ENCODE peak calls at places on chromosomes 16 and 17, in seven cellular contexts. X, R, H, W, P, C and E are unnamed samples.

GRCh38 chr16:4293822-4294457 is 21.1 kb upstream of the TFAP4 start:
- DNase-seq in X (peak; percentile 72), R (no peak), H (peak; percentile 68), W (peak; percentile 63), P (peak; percentile 79), C (peak; percentile 79), E (peak; percentile 81)

GRCh38 chr16:70496513-70496912 is 26.8 kb downstream of the COG4 start:
- DNase-seq in X (no peak), R (no peak), H (no peak), W (no peak), P (no peak), C (no peak), E (no peak)

GRCh38 chr16:57277586-57277985 is 6.9 kb downstream of the PLLP start:
- DNase-seq in X (no peak), R (peak; percentile 90), H (peak; percentile 27), W (no peak), P (peak; percentile 45), C (peak; percentile 78), E (peak; percentile 83)

GRCh38 chr16:55444754-55445485 is 34.1 kb upstream of the MMP2 start:
- DNase-seq in X (no peak), R (no peak), H (no peak), W (no peak), P (no peak), C (no peak), E (no peak)

GRCh38 chr17:15947331-15947730 is 2.4 kb downstream of the ADORA2B start:
- DNase-seq in X (no peak), R (no peak), H (no peak), W (no peak), P (peak; percentile 45), C (peak; percentile 21), E (no peak)

GRCh38 chr17:12078791-12079190 is 58.1 kb downstream of the MAP2K4 start:
- DNase-seq in X (no peak), R (no peak), H (no peak), W (no peak), P (peak; percentile 68), C (peak; percentile 69), E (peak; percentile 87)

GRCh38 chr16:86215979-86216585 is 294.2 kb upstream of the FOXF1 start:
- DNase-seq in X (peak; percentile 30), R (no peak), H (no peak), W (no peak), P (no peak), C (no peak), E (no peak)

GRCh38 chr17:36608794-36609497 is 7.6 kb downstream of the MRM1 start:
- DNase-seq in X (no peak), R (no peak), H (peak; percentile 55), W (peak; percentile 22), P (peak; percentile 79), C (peak; percentile 65), E (peak; percentile 38)

GRCh38 chr17:17512866-17513265 is 16.7 kb upstream of the RASD1 start:
- DNase-seq in X (no peak), R (no peak), H (no peak), W (no peak), P (no peak), C (no peak), E (no peak)

GRCh38 chr16:46836521-46837292 is 5.7 kb upstream of the C16orf87 start:
- DNase-seq in X (no peak), R (no peak), H (no peak), W (no peak), P (no peak), C (no peak), E (no peak)

GRCh38 chr17:21218101-21218500 is 4.1 kb upstream of the TMEM11 start:
- DNase-seq in X (no peak), R (no peak), H (peak; percentile 21), W (no peak), P (peak; percentile 26), C (no peak), E (no peak)

GRCh38 chr16:30535106-30535776 is 583 bp upstream of the ZNF747 start:
- DNase-seq in X (peak; percentile 47), R (peak; percentile 69), H (no peak), W (no peak), P (no peak), C (no peak), E (no peak)

GRCh38 chr16:30656974-30657865 is 1.0 kb upstream of the FBRS start:
- DNase-seq in X (no peak), R (no peak), H (no peak), W (no peak), P (no peak), C (no peak), E (no peak)

GRCh38 chr17:17182601-17183136 is 23.5 kb downstream of the PLD6 start:
- DNase-seq in X (no peak), R (no peak), H (no peak), W (no peak), P (no peak), C (no peak), E (no peak)

GRCh38 chr16:20309786-20310185 is 17.5 kb downstream of the GP2 start:
- DNase-seq in X (no peak), R (no peak), H (no peak), W (no peak), P (no peak), C (no peak), E (no peak)

GRCh38 chr17:69945698-69946185 is 129.3 kb upstream of the KCNJ16 start:
- DNase-seq in X (no peak), R (no peak), H (no peak), W (no peak), P (no peak), C (peak; percentile 72), E (peak; percentile 55)

GRCh38 chr17:79038545-79039135 is 14.7 kb downstream of the C1QTNF1 start:
- DNase-seq in X (no peak), R (no peak), H (no peak), W (no peak), P (peak; percentile 100), C (peak; percentile 99), E (peak; percentile 89)

GRCh38 chr17:7548585-7549400 is at the start of gene TNFSF12:
- DNase-seq in X (no peak), R (peak; percentile 54), H (peak; percentile 89), W (peak; percentile 36), P (no peak), C (peak; percentile 28), E (no peak)

GRCh38 chr17:15479697-15480096 is 12.3 kb upstream of the CDRT4 start:
- DNase-seq in X (no peak), R (no peak), H (no peak), W (no peak), P (peak; percentile 60), C (peak; percentile 41), E (peak; percentile 69)

GRCh38 chr17:74417178-74418045 is 14.5 kb upstream of the GPRC5C start:
- DNase-seq in X (no peak), R (no peak), H (no peak), W (no peak), P (peak; percentile 33), C (peak; percentile 25), E (peak; percentile 61)

GRCh38 chr17:7260601-7261376 is 1.5 kb downstream of the CLDN7 start:
- DNase-seq in X (peak; percentile 56), R (no peak), H (no peak), W (no peak), P (no peak), C (no peak), E (no peak)

GRCh38 chr17:60356947-60357346 is 35.0 kb downstream of the USP32 start:
- DNase-seq in X (no peak), R (no peak), H (no peak), W (no peak), P (peak; percentile 79), C (peak; percentile 39), E (peak; percentile 36)

GRCh38 chr16:77833906-77834599 is 45.7 kb downstream of the VAT1L start:
- DNase-seq in X (no peak), R (no peak), H (no peak), W (peak; percentile 4), P (peak; percentile 93), C (peak; percentile 92), E (peak; percentile 97)

GRCh38 chr16:17470002-17470870 is 524 bp downstream of the XYLT1 start:
- DNase-seq in X (peak; percentile 51), R (peak; percentile 19), H (peak; percentile 66), W (peak; percentile 19), P (no peak), C (no peak), E (no peak)

GRCh38 chr17:67054608-67055007 is 10.3 kb downstream of the CACNG1 start:
- DNase-seq in X (peak; percentile 11), R (no peak), H (no peak), W (no peak), P (no peak), C (no peak), E (no peak)

DNA sequence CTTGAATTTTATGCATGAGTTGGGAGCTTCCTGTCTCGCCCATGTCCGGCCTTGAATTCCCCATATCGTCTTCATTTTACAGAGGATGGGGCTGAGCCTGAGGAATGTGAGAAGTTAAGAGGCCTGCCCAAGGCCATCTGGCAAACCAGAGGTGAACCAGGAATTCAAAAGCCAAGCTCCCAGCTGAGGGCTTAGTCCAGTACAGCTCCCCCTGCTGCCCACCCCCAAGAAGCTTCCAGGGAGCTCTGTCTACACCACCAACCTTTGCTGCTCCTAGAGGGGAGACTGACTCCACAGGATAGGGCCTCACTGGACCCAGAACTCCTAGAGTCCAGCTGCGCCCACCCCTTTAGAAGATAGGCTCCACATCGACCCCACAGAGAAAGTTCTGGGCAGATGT is 20.7 kb upstream of the C16orf78 start:
- DNase-seq in X (no peak), R (no peak), H (no peak), W (no peak), P (no peak), C (peak; percentile 6), E (no peak)
- TF ChIP-seq CTCF in X (no peak), R (peak; percentile 53), H (no peak), W (peak; percentile 38), P (peak; percentile 26), C (peak; percentile 26), E (peak; percentile 7)

GRCh38 chr17:50598487-50598886 is 36.2 kb upstream of the ABCC3 start:
- DNase-seq in X (no peak), R (no peak), H (no peak), W (no peak), P (no peak), C (no peak), E (no peak)

GRCh38 chr17:50593321-50593720 is 32.8 kb downstream of the CACNA1G start:
- DNase-seq in X (no peak), R (no peak), H (no peak), W (peak; percentile 45), P (no peak), C (no peak), E (no peak)

GRCh38 chr17:50594040-50594618 is 33.6 kb downstream of the CACNA1G start:
- DNase-seq in X (no peak), R (no peak), H (no peak), W (no peak), P (no peak), C (no peak), E (no peak)

GRCh38 chr17:50594931-50595330 is 34.4 kb downstream of the CACNA1G start:
- DNase-seq in X (no peak), R (no peak), H (no peak), W (no peak), P (no peak), C (no peak), E (no peak)

GRCh38 chr17:50596191-50597037 is 35.9 kb downstream of the CACNA1G start:
- DNase-seq in X (no peak), R (no peak), H (no peak), W (peak; percentile 40), P (no peak), C (no peak), E (no peak)
- TF ChIP-seq CTCF in X (peak; percentile 61), R (no peak), H (no peak), W (peak; percentile 45), P (peak; percentile 12), C (no peak), E (no peak)

GRCh38 chr17:49564638-49565037 is 11.0 kb upstream of the NXPH3 start:
- DNase-seq in X (no peak), R (no peak), H (no peak), W (no peak), P (no peak), C (no peak), E (no peak)
- TF ChIP-seq CTCF in X (no peak), R (no peak), H (no peak), W (no peak), P (no peak), C (no peak), E (no peak)

GRCh38 chr17:41864837-41865595 is at the start of gene KLHL11:
- DNase-seq in X (peak; percentile 89), R (peak; percentile 90), H (peak; percentile 92), W (peak; percentile 82), P (peak; percentile 89), C (peak; percentile 86), E (peak; percentile 78)
- TF ChIP-seq CTCF in X (no peak), R (no peak), H (peak; percentile 35), W (no peak), P (no peak), C (no peak), E (no peak)